ENCODE peak calls at places on chromosomes 13 and 19, in seven cellular contexts. Y, L, S, J, B, R and Q are unnamed samples.

GRCh38 chr19:27885361-27885760 is 1327.6 kb downstream of the UQCRFS1 start:
- DNase-seq in B (no peak), L (no peak), J (no peak), Y (no peak), R (no peak), S (no peak), Q (no peak)

GRCh38 chr19:14561832-14562351 is 10.0 kb downstream of the NDUFB7 start:
- DNase-seq in B (no peak), J (no peak), L (no peak), Y (no peak), S (no peak), R (peak; percentile 29), Q (no peak)

GRCh38 chr19:39194832-39195542 is 1.8 kb upstream of the NCCRP1 start:
- DNase-seq in Y (no peak), S (no peak), L (no peak), R (no peak), B (no peak), J (no peak), Q (no peak)

GRCh38 chr19:2587001-2587719 is 111.2 kb downstream of the GADD45B start:
- DNase-seq in R (no peak), J (no peak), Y (no peak), B (no peak), L (no peak), S (no peak), Q (peak; percentile 84)

GRCh38 chr19:50969413-50969760 is at the start of gene KLK6:
- DNase-seq in L (no peak), J (no peak), B (no peak), Y (no peak), R (no peak), S (no peak), Q (no peak)

GRCh38 chr13:39132286-39132685 is 94.0 kb downstream of the NHLRC3 start:
- DNase-seq in S (no peak), J (no peak), L (no peak), R (no peak), B (no peak), Y (no peak), Q (no peak)

GRCh38 chr19:11551603-11552235 is 7.3 kb downstream of the ELOF1 start:
- DNase-seq in S (no peak), L (no peak), B (no peak), J (no peak), R (no peak), Y (no peak), Q (no peak)

GRCh38 chr13:39052944-39053343 is 14.7 kb downstream of the NHLRC3 start:
- DNase-seq in J (no peak), R (no peak), Y (no peak), B (no peak), L (no peak), S (no peak), Q (no peak)

GRCh38 chr19:3270908-3271307 is 46.4 kb downstream of the CELF5 start:
- DNase-seq in B (peak; percentile 17), S (no peak), L (no peak), Y (no peak), J (peak; percentile 31), R (no peak), Q (no peak)

GRCh38 chr19:44623080-44623479 is 9.7 kb downstream of the IGSF23 start:
- DNase-seq in B (no peak), S (no peak), Y (no peak), L (no peak), R (no peak), J (no peak), Q (no peak)

GRCh38 chr13:47166341-47166740 is 269.5 kb upstream of the HTR2A start:
- DNase-seq in Y (no peak), J (no peak), B (no peak), R (no peak), S (no peak), L (no peak), Q (no peak)

GRCh38 chr13:31951215-31951678 is 80.3 kb upstream of the FRY start:
- DNase-seq in Y (peak; percentile 69), L (no peak), J (no peak), B (no peak), R (no peak), S (no peak), Q (peak; percentile 63)

GRCh38 chr13:51006067-51006800 is 96.6 kb downstream of the RNASEH2B start:
- DNase-seq in Y (no peak), R (no peak), J (no peak), B (no peak), S (no peak), L (no peak), Q (no peak)